ENCODE peak calls at places on chromosomes 6 and 20, in four cellular contexts. H is stomach, J is ovary, L is K562. E is an unnamed sample.
A peak's percentile ranks its signal among the peaks of the same experiment; 100 is the strongest.

GRCh38 chr6:142478117-142478516 is 176.3 kb downstream of the ADGRG6 start:
- DNase-seq in J (no peak), H (no peak), L (no peak), E (no peak)

GRCh38 chr20:58374906-58375760 is 13.9 kb upstream of the VAPB start:
- DNase-seq in J (no peak), H (no peak), L (no peak), E (no peak)

GRCh38 chr6:121660277-121660676 is 224.8 kb downstream of the GJA1 start:
- DNase-seq in J (no peak), H (no peak), L (no peak), E (no peak)

GRCh38 chr6:128827675-128828464 is 55.1 kb upstream of the LAMA2 start:
- DNase-seq in L (no peak), J (no peak), H (no peak), E (no peak)

GRCh38 chr6:138007014-138007472 is 100.2 kb downstream of the PERP start:
- DNase-seq in J (no peak), L (peak; percentile 66), H (peak; percentile 40), E (peak; percentile 17)

GRCh38 chr6:130420911-130421310 is 55.1 kb downstream of the TMEM200A start:
- DNase-seq in J (no peak), H (no peak), L (no peak), E (no peak)

GRCh38 chr6:110949679-110950285 is 8.7 kb upstream of the GTF3C6 start:
- DNase-seq in L (no peak), J (no peak), H (no peak), E (no peak)

GRCh38 chr6:53938810-53939209 is 144.0 kb downstream of the LRRC1 start:
- DNase-seq in L (no peak), H (no peak), J (no peak), E (no peak)

GRCh38 chr6:139336488-139336887 is 38.0 kb downstream of the CITED2 start:
- DNase-seq in H (peak; percentile 50), J (peak; percentile 33), L (no peak), E (peak; percentile 26)

GRCh38 chr6:107713214-107713962 is 110.7 kb downstream of the SCML4 start:
- DNase-seq in J (no peak), L (no peak), H (no peak), E (no peak)

GRCh38 chr6:89853068-89853467 is 23.4 kb downstream of the CASP8AP2 start:
- DNase-seq in J (no peak), H (no peak), L (no peak), E (no peak)

GRCh38 chr20:667351-668034 is 8.1 kb downstream of the SCRT2 start:
- DNase-seq in H (peak; percentile 68), J (no peak), L (peak; percentile 55), E (peak; percentile 54)

GRCh38 chr20:31566658-31567379 is 38.3 kb upstream of the ID1 start:
- DNase-seq in J (no peak), L (no peak), H (peak; percentile 63), E (peak; percentile 44)

GRCh38 chr6:87971605-87972262 is 75.9 kb upstream of the SPACA1 start:
- DNase-seq in J (no peak), H (no peak), L (no peak), E (no peak)

GRCh38 chr6:129844118-129844891 is 16.8 kb downstream of the TMEM244 start:
- DNase-seq in L (no peak), H (no peak), J (no peak), E (no peak)

GRCh38 chr20:31494131-31494530 is 19.0 kb downstream of the REM1 start:
- DNase-seq in H (no peak), L (peak; percentile 72), J (no peak), E (no peak)

GRCh38 chr6:95133578-95133977 is 443.8 kb upstream of the MANEA start:
- DNase-seq in H (no peak), L (no peak), J (no peak), E (no peak)

GRCh38 chr20:35200255-35200654 is 26.2 kb upstream of the MMP24 start:
- DNase-seq in L (no peak), J (no peak), H (no peak), E (no peak)

GRCh38 chr6:71486466-71486865 is 197.9 kb downstream of the OGFRL1 start:
- DNase-seq in L (no peak), H (no peak), J (no peak), E (no peak)

GRCh38 chr6:106181664-106182418 is 95.7 kb downstream of the PRDM1 start:
- DNase-seq in J (no peak), L (no peak), H (no peak), E (no peak)

GRCh38 chr6:138371720-138372119 is 6.0 kb upstream of the SMIM28 start:
- DNase-seq in H (no peak), J (no peak), L (peak; percentile 28), E (no peak)

GRCh38 chr6:123091091-123091895 is 95.3 kb downstream of the CLVS2 start:
- DNase-seq in L (no peak), H (peak; percentile 27), J (no peak), E (no peak)

GRCh38 chr20:23086056-23086551 is at the start of gene CD93:
- DNase-seq in L (no peak), J (peak; percentile 30), H (no peak), E (no peak)

GRCh38 chr20:1707588-1708449 is 50.2 kb upstream of the SIRPG start:
- DNase-seq in L (peak; percentile 8), J (no peak), H (no peak), E (no peak)

GRCh38 chr6:110232456-110232855 is 52.2 kb downstream of the CDC40 start:
- DNase-seq in L (no peak), H (no peak), J (no peak), E (no peak)

GRCh38 chr20:24423794-24424307 is 45.6 kb upstream of the SYNDIG1 start:
- DNase-seq in L (no peak), J (no peak), H (no peak), E (no peak)

GRCh38 chr6:47057830-47058540 is 15.9 kb upstream of the ADGRF1 start:
- DNase-seq in J (no peak), L (no peak), H (no peak), E (no peak)

GRCh38 chr20:37385659-37386504 is 39.9 kb downstream of the SRC start:
- DNase-seq in J (no peak), L (no peak), H (no peak), E (no peak)

GRCh38 chr6:150297327-150298028 is 71.3 kb upstream of the IYD start:
- DNase-seq in L (peak; percentile 56), J (no peak), H (no peak), E (peak; percentile 35)

GRCh38 chr20:1830240-1830639 is 65.0 kb upstream of the SIRPA start:
- DNase-seq in L (no peak), H (no peak), J (peak; percentile 39), E (no peak)

GRCh38 chr6:16136536-16137450 is 7.9 kb downstream of the MYLIP start:
- DNase-seq in J (no peak), H (peak; percentile 40), L (no peak), E (no peak)

GRCh38 chr6:4848382-4849068 is 72.3 kb downstream of the CDYL start:
- DNase-seq in H (peak; percentile 49), L (no peak), J (no peak), E (peak; percentile 16)

GRCh38 chr6:116616757-116617093 is 446 bp downstream of the RSPH4A start:
- DNase-seq in J (peak; percentile 33), H (no peak), L (no peak), E (peak; percentile 9)

GRCh38 chr6:10662207-10662606 is 32.2 kb downstream of the C6orf52 start:
- DNase-seq in J (no peak), L (no peak), H (no peak), E (no peak)

DNA sequence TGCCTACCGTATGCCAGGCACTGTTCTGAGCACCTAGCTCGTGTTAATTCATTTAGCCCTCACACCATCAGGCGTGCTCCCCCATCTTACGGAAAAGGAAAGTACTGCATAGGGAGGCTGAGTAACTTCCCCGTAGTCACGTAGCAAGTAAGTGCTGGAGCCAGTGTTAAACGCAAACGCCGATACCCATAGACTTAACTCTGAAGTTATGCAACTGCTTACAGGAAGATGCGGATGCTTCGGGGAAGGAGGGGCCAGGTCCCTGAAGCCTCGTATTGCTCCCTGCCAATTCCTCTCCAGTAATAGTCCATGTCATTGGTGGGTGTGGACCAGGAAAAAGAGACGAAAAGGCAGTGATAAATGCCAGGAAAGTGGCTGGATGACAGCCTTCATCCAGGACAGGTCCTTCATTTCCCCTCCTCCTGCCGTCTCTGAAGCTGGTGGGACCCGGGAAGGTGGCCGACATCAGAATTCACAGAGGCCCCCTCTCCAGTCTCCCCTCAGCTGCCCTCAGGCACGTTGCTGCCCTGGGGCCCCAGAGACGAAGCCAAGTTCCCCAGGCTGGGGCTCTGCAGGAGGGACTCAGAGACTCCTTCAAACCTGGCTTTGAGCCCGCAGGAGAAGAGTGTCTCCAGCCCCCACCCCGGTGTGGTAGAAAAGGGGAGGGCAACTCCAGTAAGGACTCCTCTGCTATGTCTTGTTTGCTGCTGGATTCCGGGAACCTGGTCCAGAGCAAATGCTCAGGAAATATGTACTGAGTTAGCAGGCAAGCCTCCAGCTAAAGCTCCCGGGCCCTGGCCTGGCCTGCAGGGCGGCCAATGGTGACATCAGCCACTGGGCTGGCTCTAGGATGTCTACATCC is 37.7 kb downstream of the RAB44 start:
- DNase-seq in H (peak; percentile 72), L (no peak), J (peak; percentile 51), E (peak; percentile 79)
- TF ChIP-seq EP300 in H (peak; percentile 88), L (no peak), J (peak; percentile 99), E (peak; percentile 90)

GRCh38 chr6:81750660-81751387 is 1.7 kb downstream of the TENT5A start:
- DNase-seq in L (no peak), H (no peak), J (no peak), E (no peak)

GRCh38 chr6:81751388-81752083 is 945 bp downstream of the TENT5A start:
- DNase-seq in H (peak; percentile 75), L (no peak), J (peak; percentile 70), E (peak; percentile 62)

GRCh38 chr6:81749704-81750103 is 2.8 kb downstream of the TENT5A start:
- DNase-seq in L (no peak), J (no peak), H (no peak), E (no peak)

GRCh38 chr6:81748946-81749345 is 3.5 kb downstream of the TENT5A start:
- DNase-seq in L (no peak), J (no peak), H (no peak), E (no peak)

DNA sequence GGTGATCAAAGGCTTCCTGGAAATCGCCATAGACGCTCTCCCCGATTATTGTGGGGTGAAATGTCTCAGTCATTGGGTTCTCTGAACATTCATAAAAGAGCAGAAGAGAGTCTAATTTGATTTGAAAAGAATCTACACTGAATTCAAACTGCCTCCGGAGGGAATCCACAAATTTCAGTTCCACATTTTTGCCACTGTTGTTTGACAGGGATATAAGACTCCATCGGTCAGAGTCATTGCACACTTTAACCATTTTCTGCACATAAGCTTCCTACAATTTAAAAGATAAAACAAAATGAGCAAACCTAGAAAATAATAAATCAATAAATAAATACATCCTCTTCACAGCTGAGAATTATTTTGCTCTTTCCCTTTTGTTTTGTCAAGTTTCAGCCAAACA is 2.3 kb downstream of the TENT5A start:
- DNase-seq in J (no peak), H (no peak), L (no peak), E (no peak)
- H3K4me3 ChIP-seq in J (peak overlapping the region; percentile 91), H (peak overlapping the region; percentile 81), L (peak overlapping the region; percentile 9), E (peak overlapping the region; percentile 68)

GRCh38 chr20:44609511-44610312 is 27.3 kb downstream of the PKIG start:
- DNase-seq in J (peak; percentile 92), H (peak; percentile 91), L (peak; percentile 81), E (peak; percentile 93)
- TF ChIP-seq EP300 in J (no peak), H (no peak), L (no peak), E (no peak)

DNA sequence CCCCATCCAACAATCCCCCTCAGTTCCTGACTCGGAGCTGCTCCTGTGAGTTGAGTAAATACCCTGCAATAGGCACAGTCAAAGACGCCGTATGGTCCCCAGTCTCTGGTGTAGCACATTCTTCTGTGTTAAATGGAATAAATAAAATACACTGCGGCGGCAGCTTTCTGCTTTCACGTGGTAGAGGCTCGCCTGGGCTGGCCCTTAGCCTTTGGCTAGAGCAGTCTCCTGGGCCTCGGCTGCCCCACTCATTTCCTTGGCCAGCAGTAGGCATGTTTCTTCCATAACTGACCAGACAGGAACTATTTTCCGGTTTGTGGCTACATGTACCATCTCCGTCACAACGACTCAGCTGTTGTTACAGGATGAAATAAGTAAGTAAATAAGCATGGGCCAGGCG is 20.7 kb downstream of the SERPINB6 start:
- DNase-seq in L (no peak), J (no peak), H (peak; percentile 14), E (no peak)
- H3K4me3 ChIP-seq in L (no peak overlapping the region), J (no peak overlapping the region), H (no peak overlapping the region), E (no peak overlapping the region)